ENCODE peak calls at places on chromosomes 12 and 14, in five cellular contexts. Y, H, A, D and G are unnamed samples.

GRCh38 chr12:88876867-88877266 is 296.6 kb upstream of the KITLG start:
- DNase-seq in Y (no peak), H (no peak), A (no peak), D (no peak), G (no peak)

GRCh38 chr14:74594021-74594420 is 18.0 kb downstream of the LTBP2 start:
- DNase-seq in Y (no peak), H (no peak), A (no peak), D (no peak), G (no peak)

GRCh38 chr14:50955373-50956043 is 11.2 kb upstream of the PYGL start:
- DNase-seq in Y (peak), H (no peak), A (peak), D (no peak), G (peak)

GRCh38 chr14:68103841-68104240 is 284.3 kb downstream of the RAD51B start:
- DNase-seq in Y (no peak), H (no peak), A (no peak), D (no peak), G (no peak)

GRCh38 chr12:122031342-122032216 is 9.9 kb downstream of the BCL7A start:
- DNase-seq in Y (no peak), H (peak), A (no peak), D (no peak), G (no peak)

GRCh38 chr12:91811481-91812287 is 334.0 kb downstream of the BTG1 start:
- DNase-seq in Y (peak), H (peak), A (peak), D (peak), G (no peak)

GRCh38 chr12:48489012-48489411 is 6.7 kb downstream of the C12orf54 start:
- DNase-seq in Y (no peak), H (no peak), A (no peak), D (no peak), G (peak)

GRCh38 chr14:49992901-49993335 is 100.0 kb downstream of the ARF6 start:
- DNase-seq in Y (no peak), H (no peak), A (no peak), D (no peak), G (peak)

GRCh38 chr12:114168061-114168460 is 201.9 kb upstream of the RBM19 start:
- DNase-seq in Y (no peak), H (no peak), A (no peak), D (no peak), G (peak)

GRCh38 chr14:60106341-60106740 is 14.6 kb downstream of the PCNX4 start:
- DNase-seq in Y (no peak), H (no peak), A (no peak), D (no peak), G (no peak)

GRCh38 chr12:58889557-58889956 is 30.7 kb downstream of the LRIG3 start:
- DNase-seq in Y (no peak), H (no peak), A (no peak), D (no peak), G (no peak)

GRCh38 chr14:90053044-90053443 is 8.8 kb upstream of the KCNK13 start:
- DNase-seq in Y (no peak), H (no peak), A (no peak), D (no peak), G (peak)

GRCh38 chr12:6592087-6592486 is 15.1 kb downstream of the CHD4 start:
- DNase-seq in Y (no peak), H (no peak), A (no peak), D (no peak), G (no peak)

GRCh38 chr14:37153483-37153882 is 18.9 kb downstream of the SLC25A21 start:
- DNase-seq in Y (no peak), H (no peak), A (no peak), D (no peak), G (no peak)

GRCh38 chr14:104383931-104384775 is 195.4 kb upstream of the C14orf180 start:
- DNase-seq in Y (peak), H (no peak), A (no peak), D (no peak), G (no peak)

GRCh38 chr14:51328942-51329350 is 88.9 kb downstream of the TMX1 start:
- DNase-seq in Y (no peak), H (no peak), A (no peak), D (no peak), G (no peak)

GRCh38 chr14:78202178-78202577 is 32.0 kb downstream of the NRXN3 start:
- DNase-seq in Y (no peak), H (no peak), A (no peak), D (no peak), G (no peak)

GRCh38 chr12:9022592-9022991 is 33.2 kb downstream of the KLRG1 start:
- DNase-seq in Y (no peak), H (no peak), A (no peak), D (no peak), G (no peak)

GRCh38 chr14:88189040-88189839 is 133.8 kb downstream of the KCNK10 start:
- DNase-seq in Y (no peak), H (peak), A (peak), D (peak), G (peak)